ENCODE peak calls at places on chromosome X, in four cellular contexts. R is osteocyte, H is A673, D is AG09309. T is an unnamed sample.

GRCh38 chrX:139877710-139878414 is 55.0 kb downstream of the ATP11C start:
- DNase-seq in R (no peak), H (peak; percentile 33), D (no peak), T (no peak)

GRCh38 chrX:134462927-134463326 is 3.0 kb downstream of the HPRT1 start:
- DNase-seq in R (no peak), H (no peak), D (no peak), T (no peak)

GRCh38 chrX:103254171-103254824 is 657 bp downstream of the TCEAL8 start:
- DNase-seq in R (no peak), H (peak; percentile 47), D (no peak), T (no peak)

GRCh38 chrX:25721564-25721963 is 416.6 kb upstream of the MAGEB18 start:
- DNase-seq in R (no peak), H (peak; percentile 39), D (no peak), T (no peak)

GRCh38 chrX:42274151-42274550 is 350.8 kb upstream of the CASK start:
- DNase-seq in R (no peak), H (no peak), D (no peak), T (no peak)

GRCh38 chrX:155070038-155070437 is 898 bp downstream of the CMC4 start:
- DNase-seq in R (no peak), H (no peak), D (no peak), T (no peak)

GRCh38 chrX:37578045-37578444 is 6.6 kb downstream of the LANCL3 start:
- DNase-seq in R (no peak), H (no peak), D (no peak), T (no peak)

GRCh38 chrX:134670241-134670811 is 12.1 kb upstream of the PLAC1 start:
- DNase-seq in R (no peak), H (no peak), D (no peak), T (no peak)

GRCh38 chrX:151396042-151396826 is 772 bp upstream of the VMA21 start:
- DNase-seq in R (no peak), H (no peak), D (peak; percentile 2), T (no peak)

GRCh38 chrX:34918856-34919255 is 23.7 kb upstream of the FAM47B start:
- DNase-seq in R (no peak), H (peak; percentile 82), D (peak; percentile 27), T (no peak)

GRCh38 chrX:3326721-3327120 is 19.7 kb downstream of the MXRA5 start:
- DNase-seq in R (peak; percentile 57), H (peak; percentile 9), D (peak; percentile 71), T (no peak)

GRCh38 chrX:133561251-133561650 is 146.0 kb upstream of the GPC4 start:
- DNase-seq in R (no peak), H (no peak), D (no peak), T (no peak)

GRCh38 chrX:31036895-31037294 is 34.9 kb downstream of the FTHL17 start:
- DNase-seq in R (no peak), H (peak; percentile 58), D (peak; percentile 11), T (no peak)
- TF ChIP-seq CTCF in R (peak; percentile 73), H (peak; percentile 72), D (peak; percentile 73), T (peak; percentile 74)

DNA sequence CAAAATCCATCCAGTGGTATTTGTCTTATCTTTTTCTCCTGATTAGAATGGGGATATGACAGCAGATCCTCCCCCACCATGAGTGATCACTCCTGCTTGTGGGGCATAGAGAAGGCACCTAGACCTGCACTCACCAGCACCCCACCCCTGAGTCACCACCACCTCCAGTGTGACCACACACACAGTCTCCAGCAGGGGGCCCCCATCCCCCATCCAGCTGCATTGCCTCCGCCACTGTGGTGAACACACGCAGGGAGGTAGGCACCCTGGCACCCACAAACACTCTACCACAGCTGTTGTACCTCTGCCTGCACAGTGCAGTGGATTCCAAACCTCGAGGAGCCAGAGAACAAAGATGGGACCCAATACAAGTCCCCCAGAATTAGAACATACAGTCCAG is 9.0 kb upstream of the MAGEA8 start:
- DNase-seq in R (no peak), H (peak; percentile 27), D (no peak), T (no peak)
- TF ChIP-seq CTCF in R (peak; percentile 23), H (peak; percentile 49), D (peak; percentile 17), T (peak; percentile 58)

GRCh38 chrX:153924149-153924861 is 1.8 kb downstream of the ARHGAP4 start:
- DNase-seq in R (no peak), H (peak; percentile 81), D (no peak), T (no peak)
- TF ChIP-seq CTCF in R (no peak), H (peak; percentile 47), D (peak; percentile 26), T (peak; percentile 51)

GRCh38 chrX:104565791-104566687 is at the start of gene IL1RAPL2:
- DNase-seq in R (no peak), H (peak; percentile 14), D (no peak), T (peak; percentile 72)
- TF ChIP-seq CTCF in R (peak; percentile 44), H (peak; percentile 61), D (peak; percentile 44), T (peak; percentile 77)

DNA sequence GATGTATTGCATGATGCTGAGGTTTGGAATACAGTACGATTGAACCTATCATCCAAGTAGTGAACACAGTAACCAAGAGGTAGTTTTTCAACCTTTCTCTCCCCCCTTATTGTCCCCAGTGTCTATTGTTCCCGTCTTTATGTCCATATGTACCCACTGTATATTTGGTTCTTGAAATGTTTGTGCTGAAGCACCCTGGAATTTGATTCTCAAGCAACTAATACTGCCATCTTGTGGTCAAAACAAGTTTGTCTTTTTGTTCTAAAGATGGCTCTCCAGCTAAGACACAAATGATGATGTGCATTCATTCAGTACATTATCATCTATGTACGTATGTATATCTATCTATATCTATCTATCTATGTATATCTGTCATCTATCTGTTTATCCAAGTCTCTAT is 33.5 kb upstream of the DCX start:
- DNase-seq in R (no peak), H (peak; percentile 56), D (peak; percentile 3), T (no peak)
- TF ChIP-seq CTCF in R (peak; percentile 66), H (peak; percentile 64), D (peak; percentile 56), T (peak; percentile 88)

DNA sequence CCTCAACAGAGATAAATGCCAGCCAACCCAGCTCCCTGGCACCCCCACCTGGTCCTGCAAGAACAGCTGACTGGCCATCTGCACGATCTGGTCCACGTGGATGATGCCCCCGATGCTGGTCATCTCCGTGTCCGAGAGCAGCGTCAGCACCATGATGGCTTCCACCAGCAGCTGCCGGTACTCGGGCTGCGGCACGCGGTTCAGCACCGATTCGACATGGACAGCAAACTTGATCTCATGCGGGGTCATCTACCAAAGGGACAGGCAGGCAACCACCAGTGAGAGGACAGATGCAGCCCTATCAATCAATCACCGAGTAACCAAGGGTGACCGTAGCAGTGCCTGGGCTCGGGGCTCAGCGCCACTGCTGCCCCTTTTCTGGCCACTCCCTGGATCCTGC is 89.8 kb downstream of the PHKA2 start:
- DNase-seq in R (no peak), H (no peak), D (no peak), T (no peak)
- TF ChIP-seq CTCF in R (no peak), H (no peak), D (no peak), T (no peak)

DNA sequence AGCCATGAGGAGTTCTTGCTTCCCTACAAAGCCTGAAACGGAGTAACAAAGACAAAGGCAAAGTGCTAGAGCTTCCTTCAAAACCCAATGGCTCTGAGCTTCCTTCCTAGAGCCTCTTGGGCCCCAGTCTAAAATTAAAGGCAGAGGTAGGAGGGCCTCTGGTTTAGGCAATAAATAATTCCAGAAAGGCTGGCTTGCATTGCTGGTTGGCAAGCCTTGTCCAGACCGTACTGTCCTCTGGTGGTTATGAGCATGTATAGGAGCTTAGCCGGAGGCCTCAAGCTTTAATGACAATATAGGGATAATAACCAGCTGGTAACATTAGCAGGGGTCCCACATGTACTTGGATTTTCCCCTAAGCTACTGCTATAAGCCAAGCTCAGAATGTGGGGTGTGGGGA is 237.3 kb downstream of the AR start:
- DNase-seq in R (no peak), H (no peak), D (no peak), T (no peak)
- TF ChIP-seq CTCF in R (peak; percentile 40), H (no peak), D (peak; percentile 52), T (no peak)

DNA sequence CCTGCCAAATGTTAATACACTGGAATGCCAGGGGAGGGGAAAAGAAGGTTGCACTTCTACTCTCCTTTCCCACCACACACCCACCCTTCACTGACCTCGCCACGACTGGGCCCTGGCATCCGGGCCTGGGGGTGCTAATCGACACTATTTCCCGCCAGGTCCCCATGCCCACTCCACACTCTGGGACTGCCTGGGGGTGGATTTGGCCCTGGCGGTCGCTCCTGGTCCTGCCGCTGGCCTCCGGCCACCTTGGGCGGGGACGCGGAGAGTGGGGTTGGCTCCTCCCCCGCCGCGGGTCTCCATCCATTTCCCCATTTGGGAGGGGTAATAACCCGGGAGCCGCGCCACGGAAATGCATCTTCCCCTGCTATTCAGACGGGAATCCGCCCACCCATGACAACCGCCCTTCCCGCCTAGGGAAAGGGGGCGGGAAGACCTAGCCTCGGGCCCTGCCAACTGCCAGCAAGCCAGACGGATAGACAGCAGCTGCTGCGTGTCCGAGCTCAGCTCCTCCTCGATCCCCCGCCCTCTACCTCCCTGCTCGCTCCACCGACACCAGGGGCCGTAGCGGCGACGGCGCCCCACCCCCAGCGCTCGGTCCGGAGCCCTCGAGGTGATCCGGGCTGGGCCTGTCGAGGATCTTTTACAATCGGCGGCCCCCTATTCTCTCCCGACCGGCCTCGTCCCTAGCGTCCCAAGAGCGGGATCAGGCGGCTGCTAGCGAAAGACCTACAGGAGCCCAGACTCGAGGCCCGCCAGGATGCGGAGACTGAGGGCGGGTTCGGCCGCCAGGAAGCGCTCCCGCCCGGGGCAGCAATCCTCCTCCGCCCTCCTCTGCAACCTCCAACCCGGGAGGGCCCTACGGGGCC is 78.0 kb downstream of the RLIM start:
- DNase-seq in R (peak; percentile 91), H (peak; percentile 91), D (no peak), T (peak; percentile 77)
- TF ChIP-seq CTCF in R (peak; percentile 37), H (no peak), D (peak; percentile 28), T (peak; percentile 69)

T was measured in type B pancreatic cell.